ENCODE peak calls at places on chromosomes 5 and 9, in eight cellular contexts. One of them, this sample, is unnamed.

GRCh38 chr5:143685416-143685815 is 126.5 kb upstream of the HMHB1 start:
- DNase-seq in upper lobe of left lung: no peak
- DNase-seq in GM23338: no peak
- DNase-seq in K562: no peak
- DNase-seq in transverse colon: no peak
- DNase-seq in HCT116: no peak
- DNase-seq in prostate gland: peak
- DNase-seq in GM12878: no peak
- DNase-seq in this sample: no peak

GRCh38 chr9:114371986-114372917 is 15.5 kb downstream of the AKNA start:
- DNase-seq in GM12878: no peak
- DNase-seq in prostate gland: no peak
- DNase-seq in transverse colon: peak
- DNase-seq in HCT116: no peak
- DNase-seq in upper lobe of left lung: peak
- DNase-seq in K562: no peak
- DNase-seq in GM23338: no peak
- DNase-seq in this sample: no peak

GRCh38 chr9:16000826-16001225 is 448.0 kb downstream of the CCDC171 start:
- DNase-seq in GM23338: no peak
- DNase-seq in K562: no peak
- DNase-seq in prostate gland: no peak
- DNase-seq in transverse colon: no peak
- DNase-seq in HCT116: no peak
- DNase-seq in GM12878: no peak
- DNase-seq in upper lobe of left lung: no peak
- DNase-seq in this sample: no peak

GRCh38 chr9:83639266-83639665 is 16.3 kb downstream of the IDNK start:
- DNase-seq in prostate gland: no peak
- DNase-seq in K562: no peak
- DNase-seq in GM23338: no peak
- DNase-seq in transverse colon: no peak
- DNase-seq in HCT116: no peak
- DNase-seq in GM12878: no peak
- DNase-seq in upper lobe of left lung: no peak
- DNase-seq in this sample: no peak

GRCh38 chr9:114389612-114390368 is 2.0 kb upstream of the AKNA start:
- DNase-seq in GM12878: no peak
- DNase-seq in prostate gland: no peak
- DNase-seq in GM23338: no peak
- DNase-seq in transverse colon: no peak
- DNase-seq in HCT116: no peak
- DNase-seq in K562: no peak
- DNase-seq in upper lobe of left lung: no peak
- DNase-seq in this sample: no peak

GRCh38 chr5:110625376-110625999 is 101.0 kb downstream of the TMEM232 start:
- DNase-seq in GM12878: no peak
- DNase-seq in transverse colon: no peak
- DNase-seq in upper lobe of left lung: no peak
- DNase-seq in HCT116: peak
- DNase-seq in prostate gland: no peak
- DNase-seq in GM23338: peak
- DNase-seq in K562: no peak
- DNase-seq in this sample: no peak

GRCh38 chr5:137073192-137073591 is 425.9 kb downstream of the SPOCK1 start:
- DNase-seq in transverse colon: no peak
- DNase-seq in HCT116: no peak
- DNase-seq in GM23338: no peak
- DNase-seq in GM12878: no peak
- DNase-seq in upper lobe of left lung: no peak
- DNase-seq in K562: no peak
- DNase-seq in prostate gland: no peak
- DNase-seq in this sample: no peak

GRCh38 chr5:133052317-133053175 is 733 bp downstream of the HSPA4 start:
- DNase-seq in HCT116: no peak
- DNase-seq in upper lobe of left lung: peak
- DNase-seq in GM12878: no peak
- DNase-seq in transverse colon: peak
- DNase-seq in GM23338: peak
- DNase-seq in prostate gland: peak
- DNase-seq in K562: peak
- DNase-seq in this sample: peak

GRCh38 chr9:88835038-88835466 is 156.2 kb upstream of the S1PR3 start:
- DNase-seq in K562: no peak
- DNase-seq in GM23338: no peak
- DNase-seq in prostate gland: no peak
- DNase-seq in HCT116: no peak
- DNase-seq in GM12878: peak
- DNase-seq in transverse colon: no peak
- DNase-seq in upper lobe of left lung: no peak
- DNase-seq in this sample: no peak

GRCh38 chr5:135890867-135891266 is 4.8 kb downstream of the IL9 start:
- DNase-seq in prostate gland: no peak
- DNase-seq in HCT116: no peak
- DNase-seq in GM12878: peak
- DNase-seq in upper lobe of left lung: no peak
- DNase-seq in GM23338: no peak
- DNase-seq in K562: no peak
- DNase-seq in transverse colon: no peak
- DNase-seq in this sample: no peak

GRCh38 chr5:118956727-118957126 is 31.6 kb downstream of the DTWD2 start:
- DNase-seq in transverse colon: no peak
- DNase-seq in prostate gland: no peak
- DNase-seq in GM12878: no peak
- DNase-seq in GM23338: peak
- DNase-seq in upper lobe of left lung: no peak
- DNase-seq in K562: no peak
- DNase-seq in HCT116: no peak
- DNase-seq in this sample: no peak

GRCh38 chr9:4508246-4508906 is 18.1 kb downstream of the SLC1A1 start:
- DNase-seq in GM12878: no peak
- DNase-seq in K562: no peak
- DNase-seq in upper lobe of left lung: no peak
- DNase-seq in prostate gland: no peak
- DNase-seq in GM23338: no peak
- DNase-seq in transverse colon: no peak
- DNase-seq in HCT116: no peak
- DNase-seq in this sample: peak

GRCh38 chr5:135569755-135570452 is 8.9 kb downstream of the CXCL14 start:
- DNase-seq in GM23338: peak
- DNase-seq in GM12878: no peak
- DNase-seq in K562: peak
- DNase-seq in transverse colon: peak
- DNase-seq in HCT116: peak
- DNase-seq in upper lobe of left lung: peak
- DNase-seq in prostate gland: no peak
- DNase-seq in this sample: no peak

GRCh38 chr9:93614830-93615468 is 38.6 kb downstream of the PHF2 start:
- DNase-seq in GM12878: no peak
- DNase-seq in transverse colon: no peak
- DNase-seq in HCT116: no peak
- DNase-seq in upper lobe of left lung: no peak
- DNase-seq in prostate gland: no peak
- DNase-seq in K562: no peak
- DNase-seq in GM23338: no peak
- DNase-seq in this sample: no peak

GRCh38 chr9:119091074-119091473 is 278.2 kb downstream of the BRINP1 start:
- DNase-seq in upper lobe of left lung: no peak
- DNase-seq in GM23338: no peak
- DNase-seq in GM12878: no peak
- DNase-seq in transverse colon: no peak
- DNase-seq in K562: no peak
- DNase-seq in prostate gland: no peak
- DNase-seq in HCT116: no peak
- DNase-seq in this sample: no peak

GRCh38 chr5:179530069-179530998 is 20.0 kb upstream of the RUFY1 start:
- DNase-seq in GM23338: peak
- DNase-seq in K562: peak
- DNase-seq in HCT116: no peak
- DNase-seq in prostate gland: no peak
- DNase-seq in upper lobe of left lung: peak
- DNase-seq in GM12878: no peak
- DNase-seq in transverse colon: peak
- DNase-seq in this sample: peak

GRCh38 chr5:91098581-91098980 is 284.5 kb downstream of the ARRDC3 start:
- DNase-seq in transverse colon: no peak
- DNase-seq in GM12878: no peak
- DNase-seq in K562: no peak
- DNase-seq in GM23338: no peak
- DNase-seq in HCT116: no peak
- DNase-seq in upper lobe of left lung: no peak
- DNase-seq in prostate gland: no peak
- DNase-seq in this sample: no peak

DNA sequence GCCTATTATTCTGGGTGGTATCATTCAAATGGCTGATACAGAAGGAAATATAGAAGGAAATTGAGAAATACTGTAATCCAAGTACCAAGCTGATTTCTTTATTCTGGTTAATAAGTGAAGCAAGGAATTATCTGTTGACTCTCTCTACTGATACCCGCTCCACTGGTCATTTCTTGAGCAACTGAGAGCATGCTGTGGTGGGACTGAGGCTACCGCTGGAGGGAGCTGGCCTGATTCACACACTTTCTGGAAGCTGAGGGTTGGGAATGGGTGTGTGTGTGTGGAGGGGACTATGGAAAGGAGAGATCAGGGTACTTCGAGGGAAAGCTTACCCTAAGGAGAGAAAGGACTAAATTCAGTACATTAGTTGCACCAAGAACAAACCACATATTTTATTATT is 104.1 kb downstream of the UGCG start:
- DNase-seq in transverse colon: no peak
- DNase-seq in upper lobe of left lung: no peak
- DNase-seq in GM23338: peak
- DNase-seq in HCT116: no peak
- DNase-seq in K562: no peak
- DNase-seq in GM12878: no peak
- DNase-seq in prostate gland: no peak
- DNase-seq in this sample: no peak
- TF ChIP-seq CTCF in transverse colon: no peak
- TF ChIP-seq CTCF in upper lobe of left lung: no peak
- TF ChIP-seq CTCF in GM23338: peak
- TF ChIP-seq CTCF in HCT116: no peak
- TF ChIP-seq CTCF in K562: peak
- TF ChIP-seq CTCF in GM12878: no peak
- TF ChIP-seq CTCF in prostate gland: no peak
- TF ChIP-seq CTCF in this sample: no peak

GRCh38 chr5:83281658-83282057 is 189.9 kb upstream of the VCAN start:
- DNase-seq in upper lobe of left lung: no peak
- DNase-seq in K562: no peak
- DNase-seq in prostate gland: no peak
- DNase-seq in transverse colon: no peak
- DNase-seq in GM12878: no peak
- DNase-seq in HCT116: peak
- DNase-seq in GM23338: no peak
- DNase-seq in this sample: no peak
- TF ChIP-seq POLR2AphosphoS5 in upper lobe of left lung: no peak
- TF ChIP-seq POLR2AphosphoS5 in K562: no peak
- TF ChIP-seq POLR2AphosphoS5 in prostate gland: no peak
- TF ChIP-seq POLR2AphosphoS5 in transverse colon: no peak
- TF ChIP-seq POLR2AphosphoS5 in GM12878: no peak
- TF ChIP-seq POLR2AphosphoS5 in HCT116: peak
- TF ChIP-seq POLR2AphosphoS5 in GM23338: no peak
- TF ChIP-seq POLR2AphosphoS5 in this sample: no peak

DNA sequence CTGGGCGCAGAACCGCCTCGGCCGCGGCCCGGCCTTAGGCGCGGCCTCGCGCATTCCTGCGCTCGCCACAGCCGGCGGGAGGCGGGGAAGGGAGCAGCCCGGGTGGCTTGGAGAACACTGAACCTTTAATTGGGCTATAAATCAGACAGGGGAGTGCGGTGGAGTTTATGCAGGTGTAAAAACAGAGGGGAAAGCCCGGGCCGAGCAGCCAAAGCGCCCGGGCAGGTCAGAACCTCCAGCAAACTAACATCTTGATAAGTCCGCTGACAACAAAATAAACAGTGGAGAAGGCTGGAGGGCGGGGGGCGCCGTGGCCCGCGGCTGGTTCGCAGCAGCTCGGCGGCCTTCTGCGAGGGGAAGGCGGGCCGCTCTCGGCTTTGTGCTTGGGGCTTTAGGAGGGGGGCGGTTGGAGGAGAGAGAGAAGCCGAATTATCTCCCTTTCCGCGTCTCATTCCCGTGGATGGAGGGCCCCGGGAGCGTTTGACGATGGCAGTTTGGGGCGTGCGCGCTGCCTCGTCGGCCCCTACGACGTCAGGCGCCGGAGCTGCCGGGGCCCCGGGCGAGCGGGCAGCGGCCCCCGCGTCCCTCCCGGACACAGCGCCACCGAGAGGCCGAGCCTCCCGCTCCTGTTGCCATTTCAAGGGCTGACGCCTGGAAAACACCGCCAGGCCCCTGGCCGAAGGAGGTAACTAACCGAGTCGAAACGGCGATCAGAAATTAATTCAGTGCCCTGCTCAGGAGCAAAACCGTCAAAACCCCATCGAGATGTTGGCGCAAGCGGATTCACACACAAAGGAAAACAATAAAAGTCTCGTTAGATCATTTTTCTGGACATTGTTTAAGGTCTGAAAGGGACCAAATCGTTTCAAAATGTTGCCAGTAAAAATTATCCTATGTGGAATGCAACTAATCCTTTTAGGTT is 11.2 kb downstream of the FOXD1 start:
- DNase-seq in upper lobe of left lung: no peak
- DNase-seq in GM23338: peak
- DNase-seq in prostate gland: peak
- DNase-seq in HCT116: peak
- DNase-seq in GM12878: no peak
- DNase-seq in transverse colon: peak
- DNase-seq in K562: peak
- DNase-seq in this sample: no peak
- TF ChIP-seq CTCF in upper lobe of left lung: no peak
- TF ChIP-seq CTCF in GM23338: peak
- TF ChIP-seq CTCF in prostate gland: no peak
- TF ChIP-seq CTCF in HCT116: peak
- TF ChIP-seq CTCF in GM12878: no peak
- TF ChIP-seq CTCF in transverse colon: no peak
- TF ChIP-seq CTCF in K562: peak
- TF ChIP-seq CTCF in this sample: no peak

GRCh38 chr9:134503301-134504105 is 138.1 kb upstream of the COL5A1 start:
- DNase-seq in transverse colon: peak
- DNase-seq in upper lobe of left lung: no peak
- DNase-seq in K562: no peak
- DNase-seq in prostate gland: no peak
- DNase-seq in GM12878: no peak
- DNase-seq in HCT116: no peak
- DNase-seq in GM23338: no peak
- DNase-seq in this sample: no peak

GRCh38 chr9:134504106-134504385 is 137.6 kb upstream of the COL5A1 start:
- DNase-seq in prostate gland: no peak
- DNase-seq in upper lobe of left lung: no peak
- DNase-seq in HCT116: no peak
- DNase-seq in GM23338: no peak
- DNase-seq in K562: no peak
- DNase-seq in transverse colon: no peak
- DNase-seq in GM12878: no peak
- DNase-seq in this sample: no peak

GRCh38 chr9:134500931-134501265 is 140.7 kb upstream of the COL5A1 start:
- DNase-seq in GM23338: no peak
- DNase-seq in GM12878: no peak
- DNase-seq in K562: no peak
- DNase-seq in prostate gland: no peak
- DNase-seq in upper lobe of left lung: no peak
- DNase-seq in transverse colon: no peak
- DNase-seq in HCT116: no peak
- DNase-seq in this sample: no peak

GRCh38 chr9:134501266-134502181 is 140.1 kb upstream of the COL5A1 start:
- DNase-seq in K562: no peak
- DNase-seq in GM12878: no peak
- DNase-seq in GM23338: peak
- DNase-seq in transverse colon: no peak
- DNase-seq in prostate gland: no peak
- DNase-seq in HCT116: no peak
- DNase-seq in upper lobe of left lung: no peak
- DNase-seq in this sample: no peak

GRCh38 chr9:134502261-134503211 is 139.1 kb upstream of the COL5A1 start:
- DNase-seq in HCT116: no peak
- DNase-seq in upper lobe of left lung: peak
- DNase-seq in GM23338: no peak
- DNase-seq in GM12878: no peak
- DNase-seq in transverse colon: peak
- DNase-seq in prostate gland: no peak
- DNase-seq in K562: no peak
- DNase-seq in this sample: no peak
- TF ChIP-seq POLR2AphosphoS5 in HCT116: no peak
- TF ChIP-seq POLR2AphosphoS5 in upper lobe of left lung: no peak
- TF ChIP-seq POLR2AphosphoS5 in GM23338: no peak
- TF ChIP-seq POLR2AphosphoS5 in GM12878: no peak
- TF ChIP-seq POLR2AphosphoS5 in transverse colon: no peak
- TF ChIP-seq POLR2AphosphoS5 in prostate gland: no peak
- TF ChIP-seq POLR2AphosphoS5 in K562: no peak
- TF ChIP-seq POLR2AphosphoS5 in this sample: no peak

This sample was measured in breast epithelium.